ENCODE peak calls at places on chromosomes 16 and 17, in four cellular contexts. D is GM12878, H is upper lobe of left lung, Y is A549. B is an unnamed sample.
A peak's percentile ranks its signal among the peaks of the same experiment; 100 is the strongest.

GRCh38 chr16:3954411-3954921 is 74.0 kb upstream of the CREBBP start:
- ATAC-seq in D (no peak), H (no peak), Y (peak; percentile 55), B (no peak)

GRCh38 chr17:61862105-61862574 is 1.2 kb downstream of the BRIP1 start:
- ATAC-seq in D (no peak), H (no peak), Y (no peak), B (no peak)

GRCh38 chr16:8861563-8862308 is 7.1 kb downstream of the CARHSP1 start:
- ATAC-seq in D (no peak), H (peak; percentile 28), Y (no peak), B (peak; percentile 68)

GRCh38 chr17:44628234-44629188 is 27.8 kb upstream of the MEIOC start:
- ATAC-seq in D (peak; percentile 100), H (peak; percentile 60), Y (no peak), B (no peak)

GRCh38 chr17:35871415-35871814 is 2.7 kb upstream of the HEATR9 start:
- ATAC-seq in D (no peak), H (peak; percentile 47), Y (no peak), B (no peak)

GRCh38 chr17:46025510-46025909 is 26.5 kb downstream of the STH start:
- ATAC-seq in D (peak; percentile 10), H (no peak), Y (peak; percentile 15), B (no peak)

GRCh38 chr16:15498427-15499175 is 64.2 kb downstream of the BMERB1 start:
- ATAC-seq in D (no peak), H (peak; percentile 11), Y (no peak), B (peak; percentile 25)

GRCh38 chr17:2474371-2474770 is 37.3 kb downstream of the METTL16 start:
- ATAC-seq in D (no peak), H (no peak), Y (peak; percentile 67), B (no peak)

GRCh38 chr16:8903004-8903403 is 20.9 kb downstream of the LITAFD start:
- ATAC-seq in D (no peak), H (no peak), Y (no peak), B (no peak)

DNA sequence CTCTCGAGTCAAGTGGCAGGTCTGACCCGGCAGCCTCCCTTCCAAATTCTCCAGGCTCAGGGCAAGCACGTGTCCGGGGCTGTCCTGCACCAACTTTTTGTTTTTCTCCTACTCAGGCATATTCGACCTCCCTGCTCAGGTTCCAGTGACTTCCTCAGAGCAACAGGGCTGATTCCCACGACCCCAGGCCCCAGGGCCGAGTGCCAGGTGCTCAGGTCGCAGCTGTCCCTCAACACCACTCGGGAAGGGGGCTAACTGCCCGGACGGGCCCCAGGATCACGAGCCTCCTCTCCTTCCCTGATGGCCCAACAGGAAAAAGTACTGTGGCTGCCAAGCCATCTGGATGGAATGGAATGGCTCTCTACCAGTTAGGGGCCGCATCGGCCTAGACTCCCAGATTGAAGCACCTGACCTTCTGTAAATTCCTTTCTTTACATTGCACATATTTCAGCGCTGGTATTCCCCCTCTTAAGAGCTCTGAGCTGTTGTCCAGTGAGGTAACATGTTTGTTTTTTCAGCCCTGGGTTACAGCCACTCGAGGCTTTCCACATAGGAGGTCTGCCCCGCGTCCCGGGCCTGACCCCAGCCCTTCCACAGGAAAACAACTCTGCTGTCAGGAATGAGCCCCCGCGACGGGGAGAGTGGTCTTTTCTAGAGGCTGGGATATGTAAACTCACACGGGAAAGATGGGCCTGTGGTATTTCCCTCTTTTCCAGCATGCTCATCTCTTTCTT is 25.0 kb downstream of the NXN start:
- ATAC-seq in D (no peak), H (peak; percentile 40), Y (peak; percentile 57), B (peak; percentile 52)
- TF ChIP-seq EP300 in D (no peak), H (peak; percentile 70), Y (peak; percentile 46), B (no peak)

DNA sequence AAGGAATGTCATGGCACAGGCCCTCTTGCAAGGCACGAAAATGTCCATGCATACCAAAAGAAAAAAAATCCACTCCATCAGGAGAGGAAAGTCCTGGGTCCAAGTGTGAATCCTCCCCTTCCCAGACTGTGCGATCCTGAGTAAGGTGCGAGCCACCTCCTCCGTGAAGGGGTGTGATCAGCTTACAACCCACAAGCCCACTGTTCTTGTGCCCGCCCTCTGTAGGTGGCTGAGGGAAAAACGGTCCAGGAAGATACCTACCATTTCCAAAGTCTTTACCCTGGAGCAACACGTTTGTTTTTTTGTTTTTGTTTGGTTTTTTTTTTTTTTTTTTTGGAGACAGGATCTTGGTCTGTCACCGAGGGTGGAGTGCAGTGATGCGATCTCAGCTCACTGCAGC is 116.5 kb downstream of the ZNF423 start:
- ATAC-seq in D (no peak), H (no peak), Y (peak; percentile 28), B (no peak)
- TF ChIP-seq CTCF in D (no peak), H (no peak), Y (no peak), B (no peak)

DNA sequence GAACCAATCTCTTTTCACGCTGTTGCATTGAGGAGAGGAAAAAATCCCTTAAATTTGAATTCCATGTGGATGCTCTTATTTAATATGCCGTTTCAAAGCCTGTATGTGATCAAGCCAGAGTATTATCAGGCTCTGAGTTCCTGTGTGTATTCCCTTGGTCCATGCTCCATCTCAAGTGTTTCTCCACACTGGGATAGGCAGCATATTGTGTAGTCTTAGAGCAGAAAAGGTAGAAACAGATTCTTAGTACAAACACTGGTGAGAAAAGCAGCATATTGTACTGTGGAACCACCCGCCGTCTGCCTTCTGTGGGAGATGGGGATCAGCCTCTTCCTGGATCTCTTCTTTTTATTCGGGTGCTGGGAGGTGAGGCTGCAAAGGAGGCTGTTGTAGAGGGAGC is 291.4 kb downstream of the WWOX start:
- ATAC-seq in D (no peak), H (no peak), Y (no peak), B (no peak)
- TF ChIP-seq EP300 in D (no peak), H (no peak), Y (no peak), B (no peak)

GRCh38 chr16:86768231-86768791 is 190.0 kb downstream of the FOXL1 start:
- ATAC-seq in D (no peak), H (no peak), Y (no peak), B (no peak)
- TF ChIP-seq CTCF in D (no peak), H (no peak), Y (no peak), B (no peak)

DNA sequence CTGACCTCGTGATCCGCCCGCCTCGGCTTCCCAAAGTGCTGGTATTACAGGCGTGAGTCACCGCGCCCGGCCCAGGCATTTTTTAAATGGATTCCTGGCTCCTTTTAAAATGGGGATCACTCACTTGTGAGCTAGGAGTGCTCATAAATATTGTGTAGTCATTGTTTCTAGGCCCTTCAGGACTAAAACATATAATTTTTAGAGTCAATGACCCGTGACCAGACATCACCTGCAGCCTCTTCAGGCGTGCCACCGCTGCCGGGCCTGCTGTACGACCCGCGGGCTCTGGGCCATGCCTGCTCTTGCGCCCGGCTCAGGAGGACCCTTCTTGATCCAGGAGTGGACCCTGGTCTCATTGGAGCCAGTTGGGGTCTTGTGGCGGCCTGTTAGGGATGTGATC is 30.8 kb downstream of the EFCAB5 start:
- ATAC-seq in D (no peak), H (no peak), Y (no peak), B (no peak)
- TF ChIP-seq EP300 in D (no peak), H (no peak), Y (no peak), B (no peak)

DNA sequence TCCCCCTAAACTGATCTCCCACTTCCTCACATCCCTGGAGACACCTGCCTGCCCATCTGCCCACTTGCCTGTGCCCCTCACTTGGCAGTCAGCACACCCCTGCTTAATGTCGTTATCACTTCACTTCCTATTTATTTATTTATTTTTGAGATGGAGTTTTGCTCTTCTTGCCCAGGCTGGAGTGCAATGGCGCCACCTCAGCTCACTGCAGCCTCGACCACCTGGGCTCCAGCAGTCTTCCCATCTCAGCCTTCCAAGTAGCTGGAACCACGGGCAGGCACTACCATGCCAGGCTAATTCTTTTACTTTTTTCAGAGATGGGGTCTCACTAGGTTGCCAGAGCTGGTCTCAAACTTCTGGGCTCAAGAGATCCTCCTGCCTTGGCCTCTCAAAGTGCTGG is 23.5 kb upstream of the PHOSPHO1 start:
- ATAC-seq in D (no peak), H (no peak), Y (no peak), B (no peak)
- TF ChIP-seq CTCF in D (no peak), H (no peak), Y (no peak), B (no peak)

GRCh38 chr17:76264755-76265623 is at the start of gene UBALD2:
- ATAC-seq in D (peak; percentile 81), H (peak; percentile 97), Y (peak; percentile 92), B (peak; percentile 95)
- TF ChIP-seq EP300 in D (peak; percentile 91), H (peak; percentile 32), Y (no peak), B (no peak)

GRCh38 chr16:46899443-46900143 is 15.4 kb downstream of the GPT2 start:
- ATAC-seq in D (no peak), H (peak; percentile 39), Y (no peak), B (peak; percentile 16)
- TF ChIP-seq CTCF in D (no peak), H (no peak), Y (no peak), B (no peak)

GRCh38 chr17:48500435-48501426 is 30.1 kb downstream of the HOXB1 start:
- ATAC-seq in D (no peak), H (peak; percentile 57), Y (peak; percentile 40), B (peak; percentile 69)
- TF ChIP-seq EP300 in D (no peak), H (no peak), Y (no peak), B (no peak)